ENCODE peak calls at places on chromosomes 6 and 20, in nine cellular contexts. F, J, E, M, D, I, Y, H and S are unnamed samples.

GRCh38 chr6:52454556-52454955 is 34.4 kb downstream of the EFHC1 start:
- DNase-seq in F (peak), J (no peak), E (no peak), M (no peak), D (no peak), I (no peak), Y (peak), H (no peak), S (no peak)

GRCh38 chr6:122789862-122790739 is 1.0 kb downstream of the SMPDL3A start:
- DNase-seq in F (peak), J (peak), E (peak), M (no peak), D (no peak), I (peak), Y (no peak), H (no peak), S (peak)

GRCh38 chr20:51759769-51760510 is 8.2 kb downstream of the ATP9A start:
- DNase-seq in F (no peak), J (no peak), E (no peak), M (no peak), D (no peak), I (no peak), Y (no peak), H (no peak), S (no peak)

GRCh38 chr6:105779113-105779512 is 307.0 kb upstream of the PRDM1 start:
- DNase-seq in F (no peak), J (no peak), E (no peak), M (no peak), D (no peak), I (no peak), Y (no peak), H (no peak), S (no peak)

GRCh38 chr6:98118357-98119045 is 715.9 kb upstream of the POU3F2 start:
- DNase-seq in F (no peak), J (no peak), E (no peak), M (no peak), D (no peak), I (no peak), Y (no peak), H (no peak), S (no peak)

GRCh38 chr20:36472656-36473071 is 68.7 kb upstream of the MYL9 start:
- DNase-seq in F (no peak), J (peak), E (peak), M (peak), D (peak), I (no peak), Y (no peak), H (peak), S (no peak)

GRCh38 chr6:126927841-126928240 is 190.6 kb upstream of the RSPO3 start:
- DNase-seq in F (no peak), J (no peak), E (no peak), M (no peak), D (no peak), I (no peak), Y (no peak), H (no peak), S (no peak)

GRCh38 chr20:3168079-3168828 is 5.1 kb downstream of the LZTS3 start:
- DNase-seq in F (no peak), J (no peak), E (no peak), M (no peak), D (no peak), I (peak), Y (no peak), H (peak), S (no peak)

GRCh38 chr6:16199792-16200191 is 38.6 kb upstream of the GMPR start:
- DNase-seq in F (no peak), J (no peak), E (no peak), M (no peak), D (no peak), I (no peak), Y (no peak), H (no peak), S (no peak)

GRCh38 chr20:19275630-19276071 is 63.2 kb downstream of the SLC24A3 start:
- DNase-seq in F (peak), J (no peak), E (no peak), M (no peak), D (peak), I (peak), Y (peak), H (peak), S (no peak)

GRCh38 chr6:26053929-26054658 is 33.1 kb upstream of the HFE start:
- DNase-seq in F (peak), J (no peak), E (no peak), M (no peak), D (no peak), I (no peak), Y (no peak), H (no peak), S (peak)

GRCh38 chr20:33339515-33340058 is 56.6 kb downstream of the BPIFB1 start:
- DNase-seq in F (no peak), J (no peak), E (no peak), M (no peak), D (no peak), I (no peak), Y (no peak), H (no peak), S (no peak)

GRCh38 chr6:14661188-14661587 is 543.6 kb downstream of the CD83 start:
- DNase-seq in F (no peak), J (peak), E (peak), M (no peak), D (no peak), I (no peak), Y (peak), H (no peak), S (peak)

GRCh38 chr6:125357515-125358256 is 55.9 kb upstream of the HDDC2 start:
- DNase-seq in F (peak), J (no peak), E (no peak), M (no peak), D (no peak), I (no peak), Y (peak), H (no peak), S (peak)

GRCh38 chr6:155483858-155484257 is 28.2 kb upstream of the NOX3 start:
- DNase-seq in F (peak), J (no peak), E (no peak), M (no peak), D (no peak), I (no peak), Y (peak), H (no peak), S (no peak)

GRCh38 chr6:24330137-24330732 is 27.6 kb downstream of the DCDC2 start:
- DNase-seq in F (no peak), J (no peak), E (no peak), M (no peak), D (no peak), I (no peak), Y (no peak), H (no peak), S (peak)

GRCh38 chr6:82396964-82397761 is 33.5 kb downstream of the TPBG start:
- DNase-seq in F (peak), J (no peak), E (peak), M (no peak), D (no peak), I (no peak), Y (peak), H (no peak), S (peak)

GRCh38 chr20:1277529-1278322 is 11.6 kb downstream of the SNPH start:
- DNase-seq in F (no peak), J (no peak), E (no peak), M (no peak), D (peak), I (no peak), Y (no peak), H (no peak), S (no peak)
- H3K4me3 ChIP-seq in F (no peak), J (no peak), E (no peak), M (no peak), D (no peak), I (no peak), Y (no peak), H (no peak), S (no peak)

GRCh38 chr6:168793649-168794048 is 352.7 kb downstream of the SMOC2 start:
- DNase-seq in F (no peak), J (no peak), E (no peak), M (no peak), D (no peak), I (no peak), Y (no peak), H (no peak), S (no peak)

GRCh38 chr6:168796106-168796505 is 355.1 kb downstream of the SMOC2 start:
- DNase-seq in F (no peak), J (no peak), E (no peak), M (no peak), D (no peak), I (no peak), Y (no peak), H (no peak), S (no peak)

GRCh38 chr6:168803874-168804273 is 362.9 kb downstream of the SMOC2 start:
- DNase-seq in F (no peak), J (no peak), E (no peak), M (no peak), D (no peak), I (no peak), Y (no peak), H (no peak), S (no peak)

GRCh38 chr6:168794515-168794914 is 353.5 kb downstream of the SMOC2 start:
- DNase-seq in F (no peak), J (no peak), E (no peak), M (no peak), D (no peak), I (no peak), Y (no peak), H (no peak), S (no peak)

GRCh38 chr6:168799067-168799466 is 358.1 kb downstream of the SMOC2 start:
- DNase-seq in F (no peak), J (no peak), E (no peak), M (no peak), D (no peak), I (no peak), Y (no peak), H (no peak), S (no peak)
- H3K4me3 ChIP-seq in F (no peak), J (no peak), E (no peak), M (no peak), D (no peak), I (no peak), Y (no peak), H (no peak), S (no peak)

GRCh38 chr6:44662461-44663121 is 275.1 kb downstream of the CDC5L start:
- DNase-seq in F (peak), J (no peak), E (no peak), M (no peak), D (no peak), I (peak), Y (peak), H (no peak), S (peak)
- H3K4me3 ChIP-seq in F (no peak), J (no peak), E (no peak), M (no peak), D (no peak), I (no peak), Y (no peak), H (no peak), S (no peak)

GRCh38 chr20:47711046-47711752 is 74.1 kb downstream of the SULF2 start:
- DNase-seq in F (no peak), J (no peak), E (no peak), M (no peak), D (no peak), I (no peak), Y (no peak), H (peak), S (no peak)
- H3K4me3 ChIP-seq in F (no peak), J (no peak), E (no peak), M (no peak), D (no peak), I (no peak), Y (no peak), H (no peak), S (no peak)

DNA sequence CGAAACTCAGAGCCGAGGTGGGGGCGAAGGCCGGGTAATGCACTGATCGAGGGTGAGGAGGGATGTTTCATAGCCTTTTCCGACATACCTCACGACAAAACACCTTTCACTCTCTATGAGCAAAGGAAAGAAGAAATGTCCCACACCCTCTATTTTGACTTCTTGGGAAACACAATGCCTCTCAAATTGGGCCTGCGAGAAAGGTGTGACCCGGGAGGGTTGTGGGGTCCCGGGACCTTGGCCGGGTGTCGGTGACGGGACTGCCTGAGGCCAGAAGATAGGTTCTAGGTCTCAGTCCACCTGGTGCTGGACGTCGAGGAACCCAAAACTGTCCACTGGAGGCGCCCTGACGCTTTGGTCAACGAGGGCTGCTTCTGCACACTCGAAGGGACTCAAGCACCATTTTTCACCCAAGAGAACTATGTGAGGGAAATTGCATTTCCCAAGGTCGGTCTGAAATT is 41.1 kb upstream of the OSTM1 start:
- DNase-seq in F (peak), J (no peak), E (no peak), M (no peak), D (no peak), I (peak), Y (peak), H (peak), S (peak)
- H3K4me3 ChIP-seq in F (no peak), J (no peak), E (no peak), M (no peak), D (no peak), I (no peak), Y (peak), H (peak), S (no peak)

GRCh38 chr6:163390770-163391169 is 23.7 kb upstream of the QKI start:
- DNase-seq in F (no peak), J (no peak), E (no peak), M (no peak), D (no peak), I (no peak), Y (no peak), H (no peak), S (no peak)

GRCh38 chr6:163392533-163392932 is 22.0 kb upstream of the QKI start:
- DNase-seq in F (peak), J (no peak), E (peak), M (no peak), D (peak), I (peak), Y (peak), H (peak), S (peak)

GRCh38 chr6:163393923-163394322 is 20.6 kb upstream of the QKI start:
- DNase-seq in F (no peak), J (no peak), E (no peak), M (no peak), D (no peak), I (no peak), Y (no peak), H (no peak), S (no peak)

GRCh38 chr6:163389354-163389753 is 25.2 kb upstream of the QKI start:
- DNase-seq in F (no peak), J (no peak), E (no peak), M (no peak), D (no peak), I (no peak), Y (no peak), H (no peak), S (no peak)

GRCh38 chr6:163391983-163392382 is 22.5 kb upstream of the QKI start:
- DNase-seq in F (no peak), J (no peak), E (no peak), M (no peak), D (no peak), I (no peak), Y (no peak), H (no peak), S (no peak)
- H3K4me3 ChIP-seq in F (no peak), J (no peak), E (no peak), M (no peak), D (no peak), I (no peak), Y (no peak), H (no peak), S (no peak)

GRCh38 chr6:163404825-163405265 is 9.7 kb upstream of the QKI start:
- DNase-seq in F (peak), J (no peak), E (no peak), M (no peak), D (peak), I (peak), Y (peak), H (no peak), S (no peak)

GRCh38 chr6:163406320-163406719 is 8.2 kb upstream of the QKI start:
- DNase-seq in F (no peak), J (no peak), E (no peak), M (no peak), D (no peak), I (no peak), Y (no peak), H (no peak), S (no peak)

GRCh38 chr6:163408352-163408991 is 6.0 kb upstream of the QKI start:
- DNase-seq in F (no peak), J (no peak), E (no peak), M (no peak), D (no peak), I (no peak), Y (no peak), H (no peak), S (no peak)

GRCh38 chr6:163406830-163407229 is 7.7 kb upstream of the QKI start:
- DNase-seq in F (no peak), J (no peak), E (no peak), M (no peak), D (no peak), I (no peak), Y (no peak), H (no peak), S (no peak)

DNA sequence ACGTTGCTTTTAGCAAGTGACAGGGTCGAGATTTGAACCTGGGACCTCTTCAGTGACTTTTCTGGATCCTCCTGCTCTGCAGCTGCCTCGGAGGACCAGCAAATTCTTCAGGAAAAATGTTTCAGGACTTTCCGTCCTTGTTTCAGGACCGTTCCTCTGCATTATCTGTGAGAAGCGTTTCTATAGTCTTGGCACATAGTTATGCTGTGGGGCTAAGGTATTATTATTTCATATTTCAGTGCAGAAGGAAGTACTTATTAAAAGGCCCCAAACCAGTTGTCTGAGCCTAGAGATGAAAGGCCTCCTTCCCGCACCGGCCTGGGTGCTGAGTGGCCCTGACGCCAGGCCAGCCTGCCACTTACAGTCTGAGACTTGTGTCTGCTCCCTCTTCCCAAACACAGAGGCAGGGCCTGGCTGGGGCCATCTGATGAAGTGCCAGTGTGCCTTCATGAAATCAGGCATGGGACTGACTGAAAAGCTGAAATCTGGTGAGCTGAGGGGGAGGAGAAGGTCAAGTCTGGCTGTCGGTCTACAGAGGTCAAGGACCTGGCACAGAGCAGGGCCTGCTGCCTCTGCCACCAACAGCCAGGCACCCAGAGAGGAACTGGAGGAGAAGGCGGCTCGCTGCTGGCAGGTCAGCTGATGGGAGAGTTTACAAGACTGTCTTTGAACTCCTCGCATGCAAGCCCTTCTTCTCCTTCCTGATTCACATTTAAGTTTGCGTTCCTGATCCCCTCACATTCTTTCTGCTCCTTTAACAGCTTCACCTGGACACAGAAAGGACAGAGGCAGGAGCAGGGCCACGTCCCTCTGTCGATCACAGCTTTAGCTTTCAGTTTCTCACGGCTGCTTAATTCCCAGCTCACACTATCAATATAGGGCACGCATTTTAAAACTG is 8.9 kb upstream of the QKI start:
- DNase-seq in F (peak), J (no peak), E (peak), M (no peak), D (peak), I (peak), Y (no peak), H (peak), S (peak)
- H3K4me3 ChIP-seq in F (peak), J (peak), E (peak), M (peak), D (no peak), I (no peak), Y (peak), H (peak), S (peak)

GRCh38 chr6:114419175-114419574 is 76.4 kb upstream of the HS3ST5 start:
- DNase-seq in F (no peak), J (no peak), E (peak), M (no peak), D (no peak), I (no peak), Y (no peak), H (no peak), S (peak)
- H3K4me3 ChIP-seq in F (no peak), J (no peak), E (no peak), M (no peak), D (no peak), I (no peak), Y (no peak), H (no peak), S (no peak)

DNA sequence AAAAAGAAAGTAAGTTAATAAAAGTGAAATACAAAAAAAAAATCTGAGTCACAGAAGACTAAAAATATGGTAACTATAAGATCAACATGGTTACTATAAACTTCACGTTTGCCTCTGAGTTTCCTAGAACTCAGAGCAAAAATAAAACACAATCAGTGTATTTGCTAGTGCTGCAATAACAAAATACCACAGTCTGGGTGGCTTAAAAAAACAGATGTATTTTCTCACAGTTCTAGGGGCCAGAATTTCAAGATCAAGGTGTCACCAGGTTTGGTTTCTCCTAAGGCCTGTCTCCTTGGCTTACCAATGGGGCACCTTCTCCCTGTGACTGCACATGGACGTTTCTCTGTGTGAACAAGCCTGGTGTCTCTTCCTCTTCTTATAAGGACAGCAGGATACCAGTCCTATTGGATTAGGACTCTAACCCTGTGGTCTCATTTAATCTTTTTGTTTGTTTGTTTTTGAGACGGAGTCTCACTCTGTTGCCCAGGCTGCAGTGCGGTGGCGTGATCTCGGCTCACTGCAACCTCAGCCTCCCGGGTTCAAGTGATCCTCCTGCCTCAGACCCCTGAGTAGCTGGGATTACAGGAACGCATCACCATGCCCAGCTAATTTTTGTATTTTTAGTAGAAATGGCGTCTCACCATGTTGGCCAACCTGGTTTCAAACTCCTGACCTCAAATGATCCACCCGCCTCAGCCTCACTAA is 104.9 kb upstream of the LOC128125822 start:
- DNase-seq in F (no peak), J (no peak), E (no peak), M (no peak), D (no peak), I (no peak), Y (no peak), H (no peak), S (no peak)
- H3K4me3 ChIP-seq in F (no peak), J (no peak), E (no peak), M (no peak), D (no peak), I (no peak), Y (no peak), H (no peak), S (no peak)